ENCODE peak calls at places on chromosomes 7 and 10, in eight cellular contexts. One of them, this sample, is unnamed.

GRCh38 chr10:59868974-59869940 is 37.1 kb downstream of the CCDC6 start:
- DNase-seq in colonic mucosa: no peak
- DNase-seq in psoas muscle: no peak
- DNase-seq in hepatocyte: no peak
- DNase-seq in BJ: no peak
- DNase-seq in kidney: no peak
- DNase-seq in fibroblast of lung: no peak
- DNase-seq in astrocyte of the spinal cord: no peak
- DNase-seq in this sample: no peak

GRCh38 chr10:132634241-132634946 is 96.8 kb downstream of the INPP5A start:
- DNase-seq in BJ: no peak
- DNase-seq in fibroblast of lung: no peak
- DNase-seq in psoas muscle: peak
- DNase-seq in colonic mucosa: peak
- DNase-seq in astrocyte of the spinal cord: no peak
- DNase-seq in hepatocyte: no peak
- DNase-seq in kidney: no peak
- DNase-seq in this sample: no peak

GRCh38 chr7:128940494-128941322 is 3.0 kb downstream of the IRF5 start:
- DNase-seq in hepatocyte: no peak
- DNase-seq in psoas muscle: peak
- DNase-seq in astrocyte of the spinal cord: no peak
- DNase-seq in kidney: peak
- DNase-seq in fibroblast of lung: no peak
- DNase-seq in BJ: no peak
- DNase-seq in colonic mucosa: peak
- DNase-seq in this sample: peak

GRCh38 chr10:131727612-131728011 is 173.2 kb upstream of the PPP2R2D start:
- DNase-seq in hepatocyte: no peak
- DNase-seq in colonic mucosa: peak
- DNase-seq in BJ: no peak
- DNase-seq in kidney: no peak
- DNase-seq in psoas muscle: no peak
- DNase-seq in astrocyte of the spinal cord: no peak
- DNase-seq in fibroblast of lung: no peak
- DNase-seq in this sample: no peak

GRCh38 chr10:71725998-71726672 is 6.6 kb upstream of the C10orf105 start:
- DNase-seq in hepatocyte: peak
- DNase-seq in astrocyte of the spinal cord: no peak
- DNase-seq in psoas muscle: no peak
- DNase-seq in colonic mucosa: peak
- DNase-seq in fibroblast of lung: peak
- DNase-seq in kidney: no peak
- DNase-seq in BJ: no peak
- DNase-seq in this sample: no peak

GRCh38 chr7:12137283-12137682 is 73.8 kb upstream of the TMEM106B start:
- DNase-seq in BJ: no peak
- DNase-seq in hepatocyte: no peak
- DNase-seq in kidney: no peak
- DNase-seq in fibroblast of lung: no peak
- DNase-seq in colonic mucosa: no peak
- DNase-seq in astrocyte of the spinal cord: no peak
- DNase-seq in psoas muscle: no peak
- DNase-seq in this sample: no peak

GRCh38 chr10:86298501-86299001 is 68.0 kb downstream of the GRID1 start:
- DNase-seq in BJ: no peak
- DNase-seq in hepatocyte: no peak
- DNase-seq in psoas muscle: no peak
- DNase-seq in astrocyte of the spinal cord: no peak
- DNase-seq in kidney: no peak
- DNase-seq in colonic mucosa: no peak
- DNase-seq in fibroblast of lung: no peak
- DNase-seq in this sample: no peak

GRCh38 chr10:91360434-91360833 is 49.7 kb upstream of the HECTD2 start:
- DNase-seq in fibroblast of lung: no peak
- DNase-seq in kidney: no peak
- DNase-seq in BJ: no peak
- DNase-seq in astrocyte of the spinal cord: no peak
- DNase-seq in hepatocyte: no peak
- DNase-seq in colonic mucosa: no peak
- DNase-seq in psoas muscle: no peak
- DNase-seq in this sample: no peak

GRCh38 chr7:159114981-159115380 is 29.7 kb downstream of the VIPR2 start:
- DNase-seq in astrocyte of the spinal cord: no peak
- DNase-seq in BJ: no peak
- DNase-seq in fibroblast of lung: no peak
- DNase-seq in psoas muscle: peak
- DNase-seq in kidney: peak
- DNase-seq in hepatocyte: no peak
- DNase-seq in colonic mucosa: no peak
- DNase-seq in this sample: no peak

GRCh38 chr10:5889624-5890518 is at the start of the genes ANKRD16 and FBH1:
- DNase-seq in BJ: peak
- DNase-seq in kidney: peak
- DNase-seq in fibroblast of lung: peak
- DNase-seq in hepatocyte: peak
- DNase-seq in psoas muscle: peak
- DNase-seq in astrocyte of the spinal cord: peak
- DNase-seq in colonic mucosa: peak
- DNase-seq in this sample: peak

GRCh38 chr10:44858988-44859387 is 52.1 kb upstream of the TMEM72 start:
- DNase-seq in psoas muscle: no peak
- DNase-seq in fibroblast of lung: no peak
- DNase-seq in colonic mucosa: no peak
- DNase-seq in BJ: no peak
- DNase-seq in astrocyte of the spinal cord: no peak
- DNase-seq in hepatocyte: no peak
- DNase-seq in kidney: no peak
- DNase-seq in this sample: no peak

GRCh38 chr7:24576171-24577052 is 3.2 kb downstream of the PALS2 start:
- DNase-seq in fibroblast of lung: peak
- DNase-seq in psoas muscle: no peak
- DNase-seq in BJ: no peak
- DNase-seq in hepatocyte: peak
- DNase-seq in astrocyte of the spinal cord: peak
- DNase-seq in kidney: no peak
- DNase-seq in colonic mucosa: peak
- DNase-seq in this sample: no peak

GRCh38 chr10:21217107-21217506 is 308.4 kb downstream of the SKIDA1 start:
- DNase-seq in astrocyte of the spinal cord: no peak
- DNase-seq in fibroblast of lung: no peak
- DNase-seq in hepatocyte: no peak
- DNase-seq in BJ: no peak
- DNase-seq in psoas muscle: no peak
- DNase-seq in colonic mucosa: no peak
- DNase-seq in kidney: no peak
- DNase-seq in this sample: no peak

GRCh38 chr10:62726142-62726541 is 78.4 kb upstream of the ADO start:
- DNase-seq in kidney: no peak
- DNase-seq in psoas muscle: no peak
- DNase-seq in fibroblast of lung: no peak
- DNase-seq in hepatocyte: no peak
- DNase-seq in astrocyte of the spinal cord: no peak
- DNase-seq in BJ: no peak
- DNase-seq in colonic mucosa: no peak
- DNase-seq in this sample: peak

GRCh38 chr7:102046373-102047117 is 229.1 kb downstream of the CUX1 start:
- DNase-seq in BJ: no peak
- DNase-seq in fibroblast of lung: no peak
- DNase-seq in hepatocyte: no peak
- DNase-seq in kidney: no peak
- DNase-seq in colonic mucosa: no peak
- DNase-seq in astrocyte of the spinal cord: no peak
- DNase-seq in psoas muscle: no peak
- DNase-seq in this sample: no peak

GRCh38 chr7:1096156-1097119 is 8.5 kb downstream of the GPER1 start:
- DNase-seq in hepatocyte: peak
- DNase-seq in BJ: no peak
- DNase-seq in kidney: peak
- DNase-seq in fibroblast of lung: no peak
- DNase-seq in astrocyte of the spinal cord: no peak
- DNase-seq in psoas muscle: no peak
- DNase-seq in colonic mucosa: no peak
- DNase-seq in this sample: no peak

GRCh38 chr10:17454181-17454800 is at the start of gene ST8SIA6:
- DNase-seq in kidney: peak
- DNase-seq in astrocyte of the spinal cord: peak
- DNase-seq in fibroblast of lung: peak
- DNase-seq in psoas muscle: peak
- DNase-seq in colonic mucosa: peak
- DNase-seq in BJ: no peak
- DNase-seq in hepatocyte: peak
- DNase-seq in this sample: no peak

GRCh38 chr10:88657901-88658300 is 6.3 kb upstream of the LIPF start:
- DNase-seq in colonic mucosa: no peak
- DNase-seq in hepatocyte: no peak
- DNase-seq in astrocyte of the spinal cord: peak
- DNase-seq in psoas muscle: no peak
- DNase-seq in fibroblast of lung: peak
- DNase-seq in BJ: no peak
- DNase-seq in kidney: no peak
- DNase-seq in this sample: no peak

GRCh38 chr7:142632291-142633134 is 116.8 kb upstream of the PRSS1 start:
- DNase-seq in fibroblast of lung: peak
- DNase-seq in BJ: no peak
- DNase-seq in psoas muscle: no peak
- DNase-seq in astrocyte of the spinal cord: peak
- DNase-seq in hepatocyte: peak
- DNase-seq in colonic mucosa: peak
- DNase-seq in kidney: no peak
- DNase-seq in this sample: peak

GRCh38 chr7:19709249-19709578 is 377 bp upstream of the POLR1F start:
- DNase-seq in kidney: no peak
- DNase-seq in astrocyte of the spinal cord: no peak
- DNase-seq in BJ: no peak
- DNase-seq in hepatocyte: no peak
- DNase-seq in fibroblast of lung: no peak
- DNase-seq in colonic mucosa: no peak
- DNase-seq in psoas muscle: no peak
- DNase-seq in this sample: no peak
- TF ChIP-seq CTCF in kidney: no peak
- TF ChIP-seq CTCF in astrocyte of the spinal cord: no peak
- TF ChIP-seq CTCF in BJ: no peak
- TF ChIP-seq CTCF in hepatocyte: no peak
- TF ChIP-seq CTCF in fibroblast of lung: no peak
- TF ChIP-seq CTCF in colonic mucosa: peak
- TF ChIP-seq CTCF in psoas muscle: no peak
- TF ChIP-seq CTCF in this sample: no peak

DNA sequence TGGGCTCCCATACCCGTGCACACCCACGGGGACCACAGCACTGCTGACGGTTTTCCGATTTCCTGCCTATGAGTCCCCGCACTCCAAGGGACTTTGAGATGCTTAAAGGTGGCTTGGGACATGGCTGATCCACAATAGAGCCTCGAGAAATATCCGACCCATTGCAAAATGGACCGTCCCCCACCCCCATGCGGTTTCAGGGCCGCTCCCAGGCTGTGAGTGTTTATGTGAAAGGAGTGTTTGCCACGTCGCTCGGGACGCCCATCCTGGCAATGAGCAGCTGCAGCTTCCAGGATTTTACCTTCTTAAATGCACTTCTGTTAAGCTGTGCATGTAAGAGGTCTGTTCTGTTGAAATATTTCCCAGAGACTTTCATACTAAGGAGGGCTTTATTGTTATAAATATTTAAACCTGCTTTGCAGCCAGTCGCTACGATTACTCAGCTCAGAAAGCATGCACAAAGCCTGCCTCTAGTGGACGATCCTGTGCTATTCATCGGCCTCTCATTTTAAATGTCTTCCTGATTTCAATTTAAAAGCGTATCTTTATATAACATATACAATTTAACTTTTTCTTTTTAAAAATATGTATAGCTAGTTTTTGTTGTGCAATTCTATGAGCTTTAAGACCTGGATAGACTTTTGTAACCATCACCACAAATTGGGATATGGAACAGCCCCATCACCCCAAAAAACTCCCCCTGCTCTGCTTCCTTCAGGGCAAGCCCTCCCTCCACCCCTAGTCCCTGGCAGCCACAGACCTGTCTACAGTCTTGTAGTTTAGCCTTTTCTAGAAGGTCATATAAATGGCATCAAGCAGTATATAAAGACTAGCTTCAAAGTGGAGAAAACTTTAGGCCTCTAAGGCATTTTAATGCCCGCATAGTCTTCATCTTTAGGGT is 418.3 kb downstream of the PAXIP1 start:
- DNase-seq in fibroblast of lung: no peak
- DNase-seq in BJ: no peak
- DNase-seq in colonic mucosa: no peak
- DNase-seq in astrocyte of the spinal cord: no peak
- DNase-seq in psoas muscle: no peak
- DNase-seq in hepatocyte: peak
- DNase-seq in kidney: no peak
- DNase-seq in this sample: no peak
- TF ChIP-seq CTCF in fibroblast of lung: no peak
- TF ChIP-seq CTCF in BJ: no peak
- TF ChIP-seq CTCF in colonic mucosa: no peak
- TF ChIP-seq CTCF in astrocyte of the spinal cord: no peak
- TF ChIP-seq CTCF in psoas muscle: peak
- TF ChIP-seq CTCF in hepatocyte: peak
- TF ChIP-seq CTCF in kidney: no peak
- TF ChIP-seq CTCF in this sample: peak

GRCh38 chr10:115948415-115948814 is 324.6 kb downstream of the GFRA1 start:
- DNase-seq in hepatocyte: no peak
- DNase-seq in psoas muscle: no peak
- DNase-seq in colonic mucosa: no peak
- DNase-seq in astrocyte of the spinal cord: peak
- DNase-seq in kidney: no peak
- DNase-seq in fibroblast of lung: peak
- DNase-seq in BJ: no peak
- DNase-seq in this sample: no peak
- TF ChIP-seq CTCF in hepatocyte: peak
- TF ChIP-seq CTCF in psoas muscle: no peak
- TF ChIP-seq CTCF in colonic mucosa: no peak
- TF ChIP-seq CTCF in astrocyte of the spinal cord: peak
- TF ChIP-seq CTCF in kidney: no peak
- TF ChIP-seq CTCF in fibroblast of lung: peak
- TF ChIP-seq CTCF in BJ: peak
- TF ChIP-seq CTCF in this sample: no peak

GRCh38 chr7:82173400-82174021 is 270.1 kb downstream of the CACNA2D1 start:
- DNase-seq in BJ: no peak
- DNase-seq in psoas muscle: no peak
- DNase-seq in astrocyte of the spinal cord: no peak
- DNase-seq in hepatocyte: no peak
- DNase-seq in colonic mucosa: no peak
- DNase-seq in fibroblast of lung: no peak
- DNase-seq in kidney: no peak
- DNase-seq in this sample: no peak
- TF ChIP-seq CTCF in BJ: no peak
- TF ChIP-seq CTCF in psoas muscle: peak
- TF ChIP-seq CTCF in astrocyte of the spinal cord: no peak
- TF ChIP-seq CTCF in hepatocyte: no peak
- TF ChIP-seq CTCF in colonic mucosa: no peak
- TF ChIP-seq CTCF in fibroblast of lung: no peak
- TF ChIP-seq CTCF in kidney: no peak
- TF ChIP-seq CTCF in this sample: no peak

DNA sequence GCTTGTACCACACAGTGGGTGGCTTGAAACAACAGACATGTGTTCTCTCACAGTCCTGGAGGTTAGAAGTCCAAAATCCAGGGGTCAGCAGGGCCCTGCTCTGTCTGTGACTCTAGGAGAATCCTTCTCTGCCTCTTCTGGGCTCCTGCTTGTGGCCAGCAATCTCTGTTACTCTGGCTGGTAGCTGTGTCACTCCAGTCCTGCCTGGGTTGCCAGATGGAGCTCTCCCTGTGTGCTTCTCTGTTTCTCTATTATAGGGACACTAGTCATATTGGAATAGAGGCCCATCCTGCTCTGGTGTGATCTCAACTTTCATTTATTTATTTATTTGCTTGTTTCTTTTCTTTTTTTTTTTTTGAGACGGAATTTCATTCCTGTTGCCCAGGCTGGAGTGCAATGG is 276.6 kb upstream of the GALNT17 start:
- DNase-seq in astrocyte of the spinal cord: no peak
- DNase-seq in kidney: no peak
- DNase-seq in colonic mucosa: no peak
- DNase-seq in hepatocyte: no peak
- DNase-seq in BJ: no peak
- DNase-seq in psoas muscle: no peak
- DNase-seq in fibroblast of lung: no peak
- DNase-seq in this sample: no peak
- TF ChIP-seq CTCF in astrocyte of the spinal cord: no peak
- TF ChIP-seq CTCF in kidney: no peak
- TF ChIP-seq CTCF in colonic mucosa: no peak
- TF ChIP-seq CTCF in hepatocyte: no peak
- TF ChIP-seq CTCF in BJ: no peak
- TF ChIP-seq CTCF in psoas muscle: no peak
- TF ChIP-seq CTCF in fibroblast of lung: no peak
- TF ChIP-seq CTCF in this sample: no peak